ENCODE peak calls at places on chromosomes 2 and 18, in four cellular contexts. W is hepatocyte, E is thyroid gland, Q is nephron progenitor cell. S is an unnamed sample.

GRCh38 chr2:136015688-136016087 is 30.3 kb upstream of the DARS1 start:
- DNase-seq in E (no peak), Q (no peak), W (no peak), S (no peak)

GRCh38 chr2:133768261-133769021 is 200.2 kb upstream of the NCKAP5 start:
- DNase-seq in Q (no peak), W (no peak), E (peak; percentile 82), S (no peak)

GRCh38 chr2:114631146-114631545 is 188.7 kb downstream of the DPP10 start:
- DNase-seq in E (no peak), W (no peak), Q (no peak), S (no peak)

GRCh38 chr2:241958818-241959545 is 89.5 kb downstream of the RTP5 start:
- DNase-seq in W (no peak), E (no peak), Q (no peak), S (no peak)

GRCh38 chr2:3302751-3303582 is 74.7 kb downstream of the EIPR1 start:
- DNase-seq in W (no peak), Q (no peak), E (peak; percentile 86), S (no peak)

GRCh38 chr2:113754989-113755689 is 1.3 kb downstream of the SLC35F5 start:
- DNase-seq in Q (no peak), E (peak; percentile 40), W (peak; percentile 8), S (no peak)

GRCh38 chr2:112712903-112713584 is 7.8 kb upstream of the NT5DC4 start:
- DNase-seq in Q (no peak), E (no peak), W (no peak), S (no peak)

GRCh38 chr18:63452273-63452672 is 24.5 kb upstream of the SERPINB5 start:
- DNase-seq in W (peak; percentile 42), Q (no peak), E (no peak), S (no peak)

GRCh38 chr2:202378661-202379338 is 2.7 kb downstream of the BMPR2 start:
- DNase-seq in W (no peak), Q (no peak), E (no peak), S (no peak)

GRCh38 chr2:30024281-30024680 is 102.9 kb upstream of the ALK start:
- DNase-seq in Q (no peak), W (no peak), E (no peak), S (no peak)

GRCh38 chr2:30030361-30030760 is 109.0 kb upstream of the ALK start:
- DNase-seq in E (peak; percentile 22), Q (no peak), W (no peak), S (no peak)

GRCh38 chr2:30029804-30030203 is 108.4 kb upstream of the ALK start:
- DNase-seq in E (no peak), Q (no peak), W (peak; percentile 31), S (no peak)

GRCh38 chr2:30022444-30023071 is 101.2 kb upstream of the ALK start:
- DNase-seq in E (no peak), Q (no peak), W (no peak), S (no peak)

GRCh38 chr2:30026091-30027055 is 105.0 kb upstream of the ALK start:
- DNase-seq in W (peak; percentile 85), Q (peak; percentile 74), E (peak; percentile 60), S (peak; percentile 38)
- TF ChIP-seq CTCF in W (peak; percentile 91), Q (peak; percentile 68), E (peak; percentile 24), S (peak; percentile 82)

GRCh38 chr2:70140978-70141753 is 49.7 kb downstream of the C2orf42 start:
- DNase-seq in Q (no peak), E (peak; percentile 88), W (peak; percentile 86), S (peak; percentile 52)
- TF ChIP-seq CTCF in Q (no peak), E (peak; percentile 77), W (peak; percentile 24), S (peak; percentile 65)

GRCh38 chr2:26591619-26592505 is 49.3 kb downstream of the CIB4 start:
- DNase-seq in W (no peak), Q (no peak), E (no peak), S (no peak)
- TF ChIP-seq CTCF in W (no peak), Q (no peak), E (no peak), S (no peak)

GRCh38 chr18:35481960-35482366 is 15.8 kb downstream of the INO80C start:
- DNase-seq in E (no peak), W (peak; percentile 44), Q (no peak), S (no peak)
- TF ChIP-seq CTCF in E (no peak), W (no peak), Q (no peak), S (no peak)

S was measured in progenitor cell of endocrine pancreas.